ENCODE peak calls at places on chromosomes 5 and 9, in five cellular contexts. Y, M, V, L and U are unnamed samples.

GRCh38 chr5:107772418-107773310 is 101.9 kb upstream of the EFNA5 start:
- DNase-seq in Y (no peak), M (no peak), V (no peak), L (peak; percentile 13), U (no peak)

GRCh38 chr5:146052780-146053179 is 52.6 kb downstream of the PLAC8L1 start:
- DNase-seq in Y (no peak), M (peak; percentile 86), V (no peak), L (no peak), U (no peak)

GRCh38 chr5:10424124-10424731 is 17.5 kb upstream of the ROPN1L start:
- DNase-seq in Y (peak; percentile 8), M (no peak), V (peak; percentile 74), L (peak; percentile 52), U (peak; percentile 44)

GRCh38 chr9:122498883-122499288 is 11.7 kb upstream of the OR1J2 start:
- DNase-seq in Y (peak; percentile 29), M (peak; percentile 41), V (peak; percentile 73), L (peak; percentile 4), U (peak; percentile 43)

GRCh38 chr5:72363146-72363802 is 43.1 kb downstream of the PTCD2 start:
- DNase-seq in Y (peak; percentile 10), M (peak; percentile 80), V (peak; percentile 90), L (no peak), U (peak; percentile 87)

GRCh38 chr5:91469517-91470165 is 86.5 kb upstream of the ARRDC3 start:
- DNase-seq in Y (no peak), M (no peak), V (no peak), L (peak; percentile 16), U (no peak)

GRCh38 chr5:37370550-37370863 is 399 bp downstream of the NUP155 start:
- DNase-seq in Y (no peak), M (peak; percentile 36), V (peak; percentile 20), L (no peak), U (no peak)

GRCh38 chr9:1722404-1722803 is 292.7 kb upstream of the SMARCA2 start:
- DNase-seq in Y (no peak), M (no peak), V (peak; percentile 33), L (no peak), U (no peak)

GRCh38 chr5:94782376-94782775 is 163.9 kb downstream of the SLF1 start:
- DNase-seq in Y (no peak), M (no peak), V (no peak), L (no peak), U (no peak)

GRCh38 chr5:132237141-132237540 is 9.5 kb upstream of the P4HA2 start:
- DNase-seq in Y (no peak), M (no peak), V (peak; percentile 49), L (no peak), U (peak; percentile 39)

GRCh38 chr5:131488463-131488862 is 146.6 kb downstream of the RAPGEF6 start:
- DNase-seq in Y (no peak), M (peak; percentile 0), V (peak; percentile 41), L (no peak), U (peak; percentile 7)

GRCh38 chr5:44632344-44632743 is 176.4 kb upstream of the MRPS30 start:
- DNase-seq in Y (no peak), M (no peak), V (no peak), L (no peak), U (no peak)

GRCh38 chr9:94911211-94911610 is 184.7 kb downstream of the AOPEP start:
- DNase-seq in Y (no peak), M (no peak), V (no peak), L (no peak), U (no peak)

GRCh38 chr9:70407081-70407503 is 7.4 kb downstream of the KLF9 start:
- DNase-seq in Y (no peak), M (no peak), V (peak; percentile 84), L (no peak), U (peak; percentile 99)

GRCh38 chr5:58378613-58379385 is 81.1 kb downstream of the PLK2 start:
- DNase-seq in Y (no peak), M (peak; percentile 77), V (peak; percentile 2), L (no peak), U (no peak)

GRCh38 chr9:114655689-114656088 is 1.9 kb downstream of the TEX53 start:
- DNase-seq in Y (no peak), M (peak; percentile 72), V (peak; percentile 89), L (peak; percentile 21), U (peak; percentile 76)

GRCh38 chr5:166957763-166958162 is 1333.7 kb upstream of the WWC1 start:
- DNase-seq in Y (no peak), M (no peak), V (no peak), L (no peak), U (no peak)

GRCh38 chr5:135555530-135555929 is 19.8 kb upstream of the NEUROG1 start:
- DNase-seq in Y (no peak), M (no peak), V (no peak), L (no peak), U (no peak)

GRCh38 chr9:81116340-81117207 is 572.8 kb downstream of the TLE1 start:
- DNase-seq in Y (no peak), M (no peak), V (no peak), L (no peak), U (peak; percentile 47)

GRCh38 chr5:138952962-138953361 is 77.8 kb upstream of the LRRTM2 start:
- DNase-seq in Y (no peak), M (no peak), V (no peak), L (no peak), U (no peak)

GRCh38 chr5:129904102-129904666 is at the start of gene CHSY3:
- DNase-seq in Y (peak; percentile 46), M (peak; percentile 97), V (peak; percentile 88), L (peak; percentile 93), U (peak; percentile 54)

GRCh38 chr5:18113724-18114123 is 479.5 kb downstream of the TAF11L14 start:
- DNase-seq in Y (no peak), M (no peak), V (peak; percentile 35), L (peak; percentile 22), U (peak; percentile 12)

GRCh38 chr5:96026334-96027065 is 64.8 kb upstream of the ELL2 start:
- DNase-seq in Y (peak; percentile 27), M (no peak), V (peak; percentile 89), L (no peak), U (peak; percentile 78)

DNA sequence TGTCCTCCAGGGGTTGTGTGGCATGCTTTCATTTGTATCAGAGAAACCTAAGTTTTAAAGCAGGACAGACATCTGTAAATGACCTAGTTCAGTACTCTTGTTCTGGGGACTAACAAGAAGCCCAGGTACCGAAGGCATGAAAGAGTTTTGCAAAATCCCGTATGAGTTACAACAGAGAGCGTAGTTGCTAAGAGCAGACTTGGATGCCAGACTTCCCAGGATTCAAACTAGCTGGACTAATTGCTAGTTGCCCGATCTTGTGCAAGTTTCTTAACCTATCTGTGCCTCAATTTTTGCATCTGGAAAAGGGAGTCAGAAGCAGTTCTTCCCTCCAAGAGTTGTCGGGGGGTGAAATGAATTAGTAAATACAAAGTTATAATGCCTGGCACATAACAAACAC is 20.9 kb downstream of the FBXL7 start:
- DNase-seq in Y (no peak), M (no peak), V (no peak), L (no peak), U (no peak)
- H4K20me1 ChIP-seq in Y (no peaks in the 10 kb centered on the region), M (peaks cover 32% of the 10 kb centered on the region), V (no peaks in the 10 kb centered on the region), L (no peaks in the 10 kb centered on the region), U (peaks cover under 1% of the 10 kb centered on the region)

GRCh38 chr5:862367-863243 is 11.8 kb upstream of the ZDHHC11 start:
- DNase-seq in Y (no peak), M (no peak), V (peak; percentile 38), L (no peak), U (peak; percentile 35)

GRCh38 chr5:864492-865167 is 13.8 kb upstream of the ZDHHC11 start:
- DNase-seq in Y (no peak), M (no peak), V (no peak), L (no peak), U (peak; percentile 27)

GRCh38 chr5:865168-865521 is 14.4 kb upstream of the ZDHHC11 start:
- DNase-seq in Y (no peak), M (no peak), V (no peak), L (no peak), U (no peak)

GRCh38 chr5:861442-862366 is 10.9 kb upstream of the ZDHHC11 start:
- DNase-seq in Y (no peak), M (no peak), V (no peak), L (no peak), U (no peak)

DNA sequence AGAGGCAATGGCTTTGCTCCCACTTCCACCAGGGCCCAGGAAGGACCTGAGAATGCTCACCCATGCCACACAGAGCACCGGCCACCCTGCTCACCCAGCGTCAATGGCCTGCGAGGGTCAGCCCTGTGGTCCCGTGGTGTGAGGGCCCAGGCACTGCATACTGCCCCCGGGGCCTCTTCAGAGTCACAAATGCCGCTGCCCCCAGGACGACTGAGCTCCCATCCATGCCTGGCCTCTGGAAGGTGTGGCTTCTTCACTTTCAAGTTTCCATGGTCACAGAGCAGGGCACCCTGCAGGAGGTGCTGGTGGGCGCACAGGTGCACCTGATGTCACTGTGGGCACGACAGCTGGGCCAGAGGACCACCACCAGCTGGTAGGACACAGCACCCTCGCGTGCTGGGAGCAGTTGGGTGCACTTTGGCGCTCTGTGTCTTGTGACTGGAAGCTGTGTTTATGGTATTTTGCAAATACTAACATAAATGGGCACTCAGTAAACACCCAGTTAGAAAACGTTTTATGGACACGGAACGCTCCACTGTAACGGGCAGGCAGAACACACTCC is 12.5 kb upstream of the ZDHHC11 start:
- DNase-seq in Y (no peak), M (no peak), V (no peak), L (no peak), U (no peak)
- H3K4me2 ChIP-seq in Y (no peak overlapping the region), M (no peak overlapping the region), V (no peak overlapping the region), L (no peak overlapping the region), U (no peak overlapping the region)

GRCh38 chr9:131672451-131672850 is 67.4 kb downstream of the RAPGEF1 start:
- DNase-seq in Y (no peak), M (peak; percentile 50), V (no peak), L (no peak), U (no peak)

GRCh38 chr9:131673068-131673467 is 66.8 kb downstream of the RAPGEF1 start:
- DNase-seq in Y (no peak), M (no peak), V (no peak), L (no peak), U (no peak)

GRCh38 chr9:131670247-131670681 is 69.6 kb downstream of the RAPGEF1 start:
- DNase-seq in Y (no peak), M (no peak), V (no peak), L (no peak), U (no peak)

GRCh38 chr9:131669234-131670172 is 70.4 kb downstream of the RAPGEF1 start:
- DNase-seq in Y (no peak), M (no peak), V (no peak), L (no peak), U (no peak)

DNA sequence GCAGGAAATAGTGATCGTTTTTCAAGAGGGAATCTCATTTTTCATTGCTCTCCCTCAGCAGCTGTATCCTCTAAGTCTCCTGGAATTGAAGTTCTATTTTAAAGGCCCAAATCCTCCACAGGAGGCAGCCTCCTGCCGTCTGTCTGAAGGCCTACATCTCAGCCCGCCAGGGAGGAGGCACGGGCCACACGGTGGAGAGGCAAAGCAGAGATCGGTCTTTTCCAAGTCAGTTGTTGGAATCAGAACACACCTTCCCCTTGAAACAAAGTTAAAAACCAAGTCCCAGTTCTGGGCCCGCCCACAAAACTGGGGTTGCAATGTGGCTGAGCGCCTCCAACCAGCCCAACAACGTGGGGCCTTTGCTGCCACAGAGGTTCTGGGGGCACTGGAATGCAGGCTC is 68.7 kb downstream of the RAPGEF1 start:
- DNase-seq in Y (no peak), M (no peak), V (no peak), L (no peak), U (no peak)
- H4K20me1 ChIP-seq in Y (no peaks in the 10 kb centered on the region), M (peaks cover 28% of the 10 kb centered on the region), V (no peaks in the 10 kb centered on the region), L (peaks cover 10% of the 10 kb centered on the region), U (peaks cover 81% of the 10 kb centered on the region)

DNA sequence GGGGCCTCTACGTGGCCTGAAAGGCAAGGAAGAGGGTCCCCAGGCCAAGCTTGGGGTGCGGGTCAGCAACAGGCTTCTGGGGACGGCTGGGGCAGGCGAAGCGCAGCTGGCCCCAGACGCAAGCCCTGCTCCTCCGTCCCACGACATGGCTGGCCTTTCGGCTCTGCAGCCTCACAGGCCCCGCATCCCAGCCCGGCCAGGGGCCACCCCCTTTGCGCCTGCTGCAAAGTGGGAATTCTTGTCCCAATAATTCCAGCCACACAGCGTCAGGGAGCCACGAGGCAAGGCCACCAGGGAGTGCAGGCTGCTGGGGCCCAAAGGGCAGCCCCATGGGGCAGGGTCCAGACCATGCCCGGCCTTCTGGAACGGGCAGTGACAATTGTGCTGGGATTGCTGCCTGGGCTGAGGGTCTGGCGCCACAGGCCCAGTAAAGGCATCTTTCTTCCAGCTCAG is 1.1 kb upstream of the ENTPD2 start:
- DNase-seq in Y (no peak), M (no peak), V (no peak), L (no peak), U (no peak)
- H3K4me2 ChIP-seq in Y (peak overlapping the region; percentile 95), M (no peak overlapping the region), V (no peak overlapping the region), L (peak overlapping the region; percentile 97), U (no peak overlapping the region)